ENCODE peak calls at places on chromosomes 4 and X, in eight cellular contexts. C is A549, G is right lobe of liver, R is sigmoid colon, E is endothelial cell of umbilical vein, Z is Peyer's patch, K is IMR-90, X is tibial nerve. T is an unnamed sample.

GRCh38 chrX:3271485-3272186 is 74.8 kb downstream of the MXRA5 start:
- DNase-seq in C (peak; percentile 18), G (no peak), R (no peak), E (peak; percentile 74), Z (no peak), K (peak; percentile 74), X (no peak), T (no peak)

GRCh38 chr4:154416183-154416543 is 75.4 kb downstream of the DCHS2 start:
- DNase-seq in C (peak; percentile 6), G (peak; percentile 24), R (peak; percentile 77), E (no peak), Z (peak; percentile 38), K (no peak), X (no peak), T (no peak)

GRCh38 chrX:22095306-22095705 is 63.2 kb downstream of the PHEX start:
- DNase-seq in C (no peak), G (no peak), R (peak; percentile 84), E (no peak), Z (no peak), K (peak; percentile 67), X (peak; percentile 51), T (peak; percentile 75)

GRCh38 chr4:38368612-38369011 is 295.4 kb upstream of the KLF3 start:
- DNase-seq in C (no peak), G (no peak), R (no peak), E (no peak), Z (no peak), K (peak; percentile 28), X (no peak), T (no peak)

GRCh38 chr4:45569619-45570018 is 554.2 kb downstream of the GABRG1 start:
- DNase-seq in C (no peak), G (no peak), R (no peak), E (no peak), Z (no peak), K (no peak), X (no peak), T (no peak)

GRCh38 chr4:153188966-153189801 is 15.1 kb upstream of the TRIM2 start:
- DNase-seq in C (no peak), G (no peak), R (peak; percentile 27), E (no peak), Z (no peak), K (peak; percentile 21), X (no peak), T (no peak)

GRCh38 chr4:87949961-87950360 is 25.6 kb upstream of the SPP1 start:
- DNase-seq in C (peak; percentile 21), G (no peak), R (no peak), E (peak; percentile 89), Z (no peak), K (peak; percentile 21), X (no peak), T (no peak)

GRCh38 chr4:131644619-131645018 is 1504.5 kb upstream of the PCDH10 start:
- DNase-seq in C (peak; percentile 42), G (no peak), R (no peak), E (peak; percentile 32), Z (no peak), K (peak; percentile 2), X (no peak), T (no peak)

GRCh38 chrX:130024127-130024526 is 41.7 kb downstream of the BCORL1 start:
- DNase-seq in C (peak; percentile 56), G (peak; percentile 64), R (peak; percentile 86), E (peak; percentile 28), Z (peak; percentile 83), K (peak; percentile 17), X (peak; percentile 70), T (peak; percentile 86)

GRCh38 chr4:172344266-172344772 is 531.1 kb downstream of the GALNTL6 start:
- DNase-seq in C (no peak), G (no peak), R (no peak), E (no peak), Z (no peak), K (no peak), X (no peak), T (no peak)

GRCh38 chr4:140943887-140944515 is 187.8 kb upstream of the TBC1D9 start:
- DNase-seq in C (no peak), G (no peak), R (no peak), E (no peak), Z (no peak), K (peak; percentile 63), X (no peak), T (no peak)

GRCh38 chr4:188956566-188956965 is 817.3 kb downstream of the TRIML1 start:
- DNase-seq in C (no peak), G (no peak), R (no peak), E (no peak), Z (no peak), K (no peak), X (no peak), T (no peak)

GRCh38 chr4:109729563-109730293 is at the start of gene PLA2G12A:
- DNase-seq in C (peak; percentile 56), G (peak; percentile 89), R (peak; percentile 79), E (peak; percentile 65), Z (peak; percentile 74), K (peak; percentile 34), X (peak; percentile 48), T (peak; percentile 86)

GRCh38 chr4:31349907-31350306 is 629.7 kb downstream of the PCDH7 start:
- DNase-seq in C (no peak), G (no peak), R (no peak), E (peak; percentile 14), Z (no peak), K (no peak), X (no peak), T (no peak)
- TF ChIP-seq POLR2A in C (no peak), G (no peak), R (no peak), E (no peak), Z (no peak), K (no peak), X (no peak), T (no peak)

GRCh38 chrX:39261446-39262147 is 460.3 kb downstream of the MID1IP1 start:
- DNase-seq in C (peak; percentile 26), G (no peak), R (no peak), E (peak; percentile 53), Z (no peak), K (no peak), X (peak; percentile 7), T (no peak)
- TF ChIP-seq CTCF in C (peak; percentile 26), G (peak; percentile 62), R (no peak), E (peak; percentile 34), Z (peak; percentile 54), K (peak; percentile 26), X (peak; percentile 33), T (peak; percentile 27)

DNA sequence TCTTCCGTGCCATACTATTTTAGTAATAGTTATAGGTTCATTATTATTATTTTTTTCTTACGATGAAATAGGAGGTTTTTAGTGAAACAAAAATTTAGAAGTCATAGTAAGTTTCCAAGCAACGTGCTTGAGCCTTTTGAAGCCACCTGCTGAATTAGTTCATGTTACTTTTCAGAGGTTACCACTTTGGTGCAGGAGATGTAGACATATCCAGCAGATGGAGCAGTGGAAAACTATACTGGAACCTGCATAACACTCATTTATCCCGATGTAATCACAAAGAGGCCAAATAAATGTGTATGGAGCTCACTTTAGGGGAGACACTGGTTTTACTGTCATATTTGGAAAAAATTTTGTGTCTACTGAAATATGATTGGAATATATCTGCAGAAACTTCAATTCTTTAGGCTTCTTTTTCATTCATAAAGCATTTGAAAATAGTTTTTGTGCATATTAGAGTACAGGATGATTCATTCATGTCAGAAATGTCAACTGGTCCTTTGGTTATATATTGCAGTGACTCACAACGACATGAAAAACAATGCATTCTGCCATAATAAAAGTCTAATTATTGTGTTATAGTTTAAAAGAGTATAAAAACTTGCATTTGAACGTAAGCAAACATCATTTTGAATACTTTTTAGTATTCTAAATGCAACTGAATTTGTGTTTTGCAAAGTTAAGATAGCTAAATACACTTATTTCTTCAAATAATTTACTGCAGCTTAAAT is 2182.9 kb upstream of the TENM3 start:
- DNase-seq in C (peak; percentile 23), G (no peak), R (no peak), E (no peak), Z (no peak), K (peak; percentile 37), X (no peak), T (no peak)
- H3K4me3 ChIP-seq in C (no peak overlapping the region), G (no peak overlapping the region), R (no peak overlapping the region), E (no peak overlapping the region), Z (peak overlapping the region; percentile 81), K (no peak overlapping the region), X (peak overlapping the region; percentile 45), T (no peak overlapping the region)

DNA sequence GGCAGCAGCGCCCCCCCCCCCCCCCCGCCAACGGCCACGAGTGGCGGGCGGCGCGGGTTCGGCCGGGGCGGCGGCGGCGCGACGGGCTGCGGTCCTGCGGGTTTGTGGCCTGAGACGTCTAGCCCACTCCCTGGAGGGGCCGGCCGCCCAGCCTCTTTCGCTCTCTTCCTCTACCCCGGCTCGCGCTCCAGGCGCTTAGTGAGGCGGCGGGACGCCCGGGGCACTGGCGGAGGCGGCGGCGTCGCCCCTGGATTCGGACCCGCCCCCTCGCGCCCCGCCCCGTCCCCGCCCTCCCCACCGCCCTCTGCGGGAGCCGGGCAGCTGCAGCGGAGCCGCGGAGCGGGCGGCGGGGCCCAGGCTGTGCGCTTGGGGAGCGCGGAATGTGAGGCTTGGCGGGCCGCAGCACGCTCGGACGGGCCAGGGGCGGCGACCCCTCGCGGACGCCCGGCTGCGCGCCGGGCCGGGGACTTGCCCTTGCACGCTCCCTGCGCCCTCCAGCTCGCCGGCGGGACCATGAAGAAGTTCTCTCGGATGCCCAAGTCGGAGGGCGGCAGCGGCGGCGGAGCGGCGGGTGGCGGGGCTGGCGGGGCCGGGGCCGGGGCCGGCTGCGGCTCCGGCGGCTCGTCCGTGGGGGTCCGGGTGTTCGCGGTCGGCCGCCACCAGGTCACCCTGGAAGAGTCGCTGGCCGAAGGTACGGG is at the start of gene BMP2K:
- DNase-seq in C (peak; percentile 60), G (peak; percentile 88), R (peak; percentile 89), E (peak; percentile 80), Z (peak; percentile 76), K (peak; percentile 66), X (peak; percentile 65), T (peak; percentile 86)
- TF ChIP-seq POLR2A in C (peak; percentile 67), G (peak; percentile 60), R (no peak), E (peak; percentile 65), Z (peak; percentile 69), K (peak; percentile 81), X (peak; percentile 64), T (peak; percentile 9)

GRCh38 chr4:163679189-163679588 is 184.7 kb downstream of the TMA16 start:
- DNase-seq in C (peak; percentile 44), G (no peak), R (no peak), E (no peak), Z (peak; percentile 27), K (peak; percentile 48), X (no peak), T (no peak)
- TF ChIP-seq CTCF in C (peak; percentile 20), G (no peak), R (no peak), E (no peak), Z (no peak), K (peak; percentile 55), X (no peak), T (no peak)

GRCh38 chrX:111131572-111131971 is 35.6 kb downstream of the PAK3 start:
- DNase-seq in C (no peak), G (no peak), R (no peak), E (no peak), Z (no peak), K (peak; percentile 33), X (no peak), T (no peak)

GRCh38 chrX:111124418-111124817 is 28.4 kb downstream of the PAK3 start:
- DNase-seq in C (no peak), G (no peak), R (no peak), E (no peak), Z (no peak), K (no peak), X (no peak), T (no peak)

GRCh38 chrX:111127038-111127437 is 31.0 kb downstream of the PAK3 start:
- DNase-seq in C (no peak), G (no peak), R (no peak), E (no peak), Z (no peak), K (no peak), X (no peak), T (no peak)

GRCh38 chrX:111133389-111133788 is 37.4 kb downstream of the PAK3 start:
- DNase-seq in C (no peak), G (no peak), R (no peak), E (no peak), Z (no peak), K (peak; percentile 16), X (no peak), T (no peak)

GRCh38 chrX:111129949-111130348 is 34.0 kb downstream of the PAK3 start:
- DNase-seq in C (no peak), G (no peak), R (no peak), E (no peak), Z (no peak), K (no peak), X (no peak), T (no peak)
- H3K4me3 ChIP-seq in C (no peak overlapping the region), G (no peak overlapping the region), R (no peak overlapping the region), E (no peak overlapping the region), Z (no peak overlapping the region), K (no peak overlapping the region), X (no peak overlapping the region), T (no peak overlapping the region)